ENCODE peak calls at places on chromosome 17, in seven cellular contexts. One of them, this sample, is unnamed.

GRCh38 chr17:81434079-81434478 is 38.8 kb downstream of the BAHCC1 start:
- DNase-seq in IMR-90: no peak
- DNase-seq in heart left ventricle: no peak
- DNase-seq in adrenal gland: no peak
- DNase-seq in Peyer's patch: no peak
- DNase-seq in body of pancreas: peak
- DNase-seq in uterus: peak
- DNase-seq in this sample: no peak

GRCh38 chr17:78665952-78666920 is 89.0 kb upstream of the DNAH17 start:
- DNase-seq in IMR-90: no peak
- DNase-seq in heart left ventricle: no peak
- DNase-seq in adrenal gland: peak
- DNase-seq in Peyer's patch: no peak
- DNase-seq in body of pancreas: no peak
- DNase-seq in uterus: peak
- DNase-seq in this sample: peak

GRCh38 chr17:34991606-34992005 is 11.3 kb downstream of the LIG3 start:
- DNase-seq in IMR-90: no peak
- DNase-seq in heart left ventricle: no peak
- DNase-seq in adrenal gland: no peak
- DNase-seq in Peyer's patch: no peak
- DNase-seq in body of pancreas: no peak
- DNase-seq in uterus: no peak
- DNase-seq in this sample: peak

GRCh38 chr17:72370819-72371218 is 250.0 kb downstream of the SOX9 start:
- DNase-seq in IMR-90: peak
- DNase-seq in heart left ventricle: no peak
- DNase-seq in adrenal gland: no peak
- DNase-seq in Peyer's patch: no peak
- DNase-seq in body of pancreas: no peak
- DNase-seq in uterus: no peak
- DNase-seq in this sample: no peak

GRCh38 chr17:82241926-82242697 is 13.3 kb downstream of the SLC16A3 start:
- DNase-seq in IMR-90: no peak
- DNase-seq in heart left ventricle: peak
- DNase-seq in adrenal gland: no peak
- DNase-seq in Peyer's patch: no peak
- DNase-seq in body of pancreas: peak
- DNase-seq in uterus: peak
- DNase-seq in this sample: peak

GRCh38 chr17:77492446-77493237 is 351.9 kb downstream of the SEC14L1 start:
- DNase-seq in IMR-90: no peak
- DNase-seq in heart left ventricle: peak
- DNase-seq in adrenal gland: no peak
- DNase-seq in Peyer's patch: peak
- DNase-seq in body of pancreas: peak
- DNase-seq in uterus: peak
- DNase-seq in this sample: no peak

GRCh38 chr17:42422958-42423712 is at the start of gene CAVIN1:
- DNase-seq in IMR-90: peak
- DNase-seq in heart left ventricle: peak
- DNase-seq in adrenal gland: peak
- DNase-seq in Peyer's patch: peak
- DNase-seq in body of pancreas: peak
- DNase-seq in uterus: peak
- DNase-seq in this sample: no peak

GRCh38 chr17:38898812-38899348 is 26.5 kb upstream of the LASP1NB start:
- DNase-seq in IMR-90: no peak
- DNase-seq in heart left ventricle: peak
- DNase-seq in adrenal gland: no peak
- DNase-seq in Peyer's patch: peak
- DNase-seq in body of pancreas: no peak
- DNase-seq in uterus: no peak
- DNase-seq in this sample: peak

GRCh38 chr17:42675348-42675983 is 1.3 kb downstream of the PLEKHH3 start:
- DNase-seq in IMR-90: no peak
- DNase-seq in heart left ventricle: peak
- DNase-seq in adrenal gland: no peak
- DNase-seq in Peyer's patch: no peak
- DNase-seq in body of pancreas: peak
- DNase-seq in uterus: no peak
- DNase-seq in this sample: peak

GRCh38 chr17:61468263-61468907 is 16.2 kb downstream of the TBX4 start:
- DNase-seq in IMR-90: peak
- DNase-seq in heart left ventricle: no peak
- DNase-seq in adrenal gland: no peak
- DNase-seq in Peyer's patch: peak
- DNase-seq in body of pancreas: peak
- DNase-seq in uterus: no peak
- DNase-seq in this sample: no peak

GRCh38 chr17:83151442-83152220 is 72.2 kb downstream of the METRNL start:
- DNase-seq in IMR-90: peak
- DNase-seq in heart left ventricle: no peak
- DNase-seq in adrenal gland: no peak
- DNase-seq in Peyer's patch: no peak
- DNase-seq in body of pancreas: no peak
- DNase-seq in uterus: no peak
- DNase-seq in this sample: no peak

DNA sequence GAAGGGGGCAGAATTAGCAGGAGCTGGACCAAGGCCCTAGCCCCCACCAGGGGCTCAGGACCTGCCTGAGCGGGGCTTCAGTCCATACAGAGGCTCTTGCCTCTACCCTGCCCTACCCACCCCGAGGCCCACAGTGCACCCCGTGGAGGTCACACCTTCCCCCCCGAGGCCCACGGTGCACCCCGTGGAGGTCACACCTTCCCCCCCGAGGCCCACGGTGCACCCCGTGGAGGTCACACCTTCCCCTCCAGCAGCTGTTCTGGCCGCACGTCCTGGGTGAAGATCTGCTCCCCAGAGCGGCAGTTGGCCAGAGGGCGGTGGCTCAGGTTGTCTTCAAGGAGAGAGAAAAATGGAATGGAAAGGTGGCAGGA is 11.4 kb downstream of the CASKIN2 start:
- DNase-seq in IMR-90: no peak
- DNase-seq in heart left ventricle: no peak
- DNase-seq in adrenal gland: no peak
- DNase-seq in Peyer's patch: no peak
- DNase-seq in body of pancreas: no peak
- DNase-seq in uterus: no peak
- DNase-seq in this sample: no peak
- TF ChIP-seq CTCF in IMR-90: no peak
- TF ChIP-seq CTCF in heart left ventricle: no peak
- TF ChIP-seq CTCF in adrenal gland: no peak
- TF ChIP-seq CTCF in Peyer's patch: no peak
- TF ChIP-seq CTCF in body of pancreas: no peak
- TF ChIP-seq CTCF in uterus: no peak
- TF ChIP-seq CTCF in this sample: no peak

GRCh38 chr17:43822566-43823190 is 10.3 kb downstream of the MPP3 start:
- DNase-seq in IMR-90: peak
- DNase-seq in heart left ventricle: no peak
- DNase-seq in adrenal gland: no peak
- DNase-seq in Peyer's patch: no peak
- DNase-seq in body of pancreas: no peak
- DNase-seq in uterus: no peak
- DNase-seq in this sample: no peak
- TF ChIP-seq POLR2A in IMR-90: no peak
- TF ChIP-seq POLR2A in heart left ventricle: no peak
- TF ChIP-seq POLR2A in adrenal gland: no peak
- TF ChIP-seq POLR2A in Peyer's patch: no peak
- TF ChIP-seq POLR2A in body of pancreas: no peak
- TF ChIP-seq POLR2A in uterus: no peak
- TF ChIP-seq POLR2A in this sample: no peak

GRCh38 chr17:17783121-17783824 is 53.5 kb downstream of the SREBF1 start:
- DNase-seq in IMR-90: no peak
- DNase-seq in heart left ventricle: peak
- DNase-seq in adrenal gland: peak
- DNase-seq in Peyer's patch: peak
- DNase-seq in body of pancreas: peak
- DNase-seq in uterus: peak
- DNase-seq in this sample: peak

GRCh38 chr17:17781591-17782424 is 55.0 kb downstream of the SREBF1 start:
- DNase-seq in IMR-90: peak
- DNase-seq in heart left ventricle: peak
- DNase-seq in adrenal gland: peak
- DNase-seq in Peyer's patch: peak
- DNase-seq in body of pancreas: peak
- DNase-seq in uterus: peak
- DNase-seq in this sample: peak

GRCh38 chr17:17782425-17783120 is 54.2 kb downstream of the SREBF1 start:
- DNase-seq in IMR-90: no peak
- DNase-seq in heart left ventricle: no peak
- DNase-seq in adrenal gland: no peak
- DNase-seq in Peyer's patch: no peak
- DNase-seq in body of pancreas: peak
- DNase-seq in uterus: no peak
- DNase-seq in this sample: peak

GRCh38 chr17:17779015-17779611 is 57.7 kb downstream of the SREBF1 start:
- DNase-seq in IMR-90: no peak
- DNase-seq in heart left ventricle: no peak
- DNase-seq in adrenal gland: no peak
- DNase-seq in Peyer's patch: no peak
- DNase-seq in body of pancreas: no peak
- DNase-seq in uterus: peak
- DNase-seq in this sample: no peak

DNA sequence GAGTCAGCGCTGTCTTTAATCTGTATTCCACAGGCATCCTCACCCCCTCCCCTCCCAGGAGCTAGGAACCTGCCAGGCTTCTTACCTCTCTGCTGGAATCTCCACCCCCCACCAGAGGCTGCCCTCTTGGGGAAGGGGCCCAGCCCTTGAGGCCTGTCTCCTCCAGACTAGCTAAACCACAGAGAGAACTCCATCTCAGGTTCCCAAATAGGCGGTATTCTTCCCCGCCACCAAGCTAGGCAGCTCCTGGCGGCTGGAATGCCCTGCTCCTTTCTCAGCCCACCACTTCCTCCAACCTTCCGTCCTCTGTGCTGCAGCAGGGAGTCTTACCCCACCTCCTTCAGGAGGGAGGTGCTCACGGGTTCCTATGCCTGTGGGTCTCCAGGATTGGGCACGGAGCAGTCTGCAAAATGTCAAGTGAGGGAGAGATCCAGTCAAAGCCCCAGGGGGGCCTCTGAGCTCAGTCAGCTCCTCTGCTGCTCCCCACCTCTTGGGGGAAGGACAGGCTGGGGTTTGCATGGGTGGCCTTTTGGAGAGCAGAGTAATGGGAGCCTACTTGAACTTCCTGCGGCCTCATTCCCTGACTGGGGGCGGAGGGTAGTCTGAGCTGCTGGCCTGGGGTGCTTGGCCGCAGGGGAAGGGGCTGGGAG is 55.7 kb downstream of the SREBF1 start:
- DNase-seq in IMR-90: peak
- DNase-seq in heart left ventricle: no peak
- DNase-seq in adrenal gland: no peak
- DNase-seq in Peyer's patch: no peak
- DNase-seq in body of pancreas: peak
- DNase-seq in uterus: peak
- DNase-seq in this sample: peak
- TF ChIP-seq CTCF in IMR-90: peak
- TF ChIP-seq CTCF in heart left ventricle: no peak
- TF ChIP-seq CTCF in adrenal gland: no peak
- TF ChIP-seq CTCF in Peyer's patch: no peak
- TF ChIP-seq CTCF in body of pancreas: no peak
- TF ChIP-seq CTCF in uterus: peak
- TF ChIP-seq CTCF in this sample: no peak

GRCh38 chr17:3794890-3795757 is 5.9 kb downstream of the ITGAE start:
- DNase-seq in IMR-90: peak
- DNase-seq in heart left ventricle: no peak
- DNase-seq in adrenal gland: no peak
- DNase-seq in Peyer's patch: peak
- DNase-seq in body of pancreas: no peak
- DNase-seq in uterus: no peak
- DNase-seq in this sample: no peak
- TF ChIP-seq POLR2A in IMR-90: no peak
- TF ChIP-seq POLR2A in heart left ventricle: no peak
- TF ChIP-seq POLR2A in adrenal gland: no peak
- TF ChIP-seq POLR2A in Peyer's patch: no peak
- TF ChIP-seq POLR2A in body of pancreas: no peak
- TF ChIP-seq POLR2A in uterus: no peak
- TF ChIP-seq POLR2A in this sample: no peak

GRCh38 chr17:49445561-49445960 is 30.9 kb upstream of the PHB1 start:
- DNase-seq in IMR-90: no peak
- DNase-seq in heart left ventricle: no peak
- DNase-seq in adrenal gland: no peak
- DNase-seq in Peyer's patch: no peak
- DNase-seq in body of pancreas: no peak
- DNase-seq in uterus: no peak
- DNase-seq in this sample: no peak

GRCh38 chr17:49450181-49450580 is 35.5 kb upstream of the PHB1 start:
- DNase-seq in IMR-90: no peak
- DNase-seq in heart left ventricle: no peak
- DNase-seq in adrenal gland: no peak
- DNase-seq in Peyer's patch: no peak
- DNase-seq in body of pancreas: no peak
- DNase-seq in uterus: no peak
- DNase-seq in this sample: no peak

GRCh38 chr17:49444384-49444783 is 29.7 kb upstream of the PHB1 start:
- DNase-seq in IMR-90: no peak
- DNase-seq in heart left ventricle: no peak
- DNase-seq in adrenal gland: no peak
- DNase-seq in Peyer's patch: no peak
- DNase-seq in body of pancreas: no peak
- DNase-seq in uterus: no peak
- DNase-seq in this sample: no peak

GRCh38 chr17:49450735-49451134 is 36.1 kb upstream of the PHB1 start:
- DNase-seq in IMR-90: peak
- DNase-seq in heart left ventricle: no peak
- DNase-seq in adrenal gland: no peak
- DNase-seq in Peyer's patch: no peak
- DNase-seq in body of pancreas: no peak
- DNase-seq in uterus: no peak
- DNase-seq in this sample: peak

DNA sequence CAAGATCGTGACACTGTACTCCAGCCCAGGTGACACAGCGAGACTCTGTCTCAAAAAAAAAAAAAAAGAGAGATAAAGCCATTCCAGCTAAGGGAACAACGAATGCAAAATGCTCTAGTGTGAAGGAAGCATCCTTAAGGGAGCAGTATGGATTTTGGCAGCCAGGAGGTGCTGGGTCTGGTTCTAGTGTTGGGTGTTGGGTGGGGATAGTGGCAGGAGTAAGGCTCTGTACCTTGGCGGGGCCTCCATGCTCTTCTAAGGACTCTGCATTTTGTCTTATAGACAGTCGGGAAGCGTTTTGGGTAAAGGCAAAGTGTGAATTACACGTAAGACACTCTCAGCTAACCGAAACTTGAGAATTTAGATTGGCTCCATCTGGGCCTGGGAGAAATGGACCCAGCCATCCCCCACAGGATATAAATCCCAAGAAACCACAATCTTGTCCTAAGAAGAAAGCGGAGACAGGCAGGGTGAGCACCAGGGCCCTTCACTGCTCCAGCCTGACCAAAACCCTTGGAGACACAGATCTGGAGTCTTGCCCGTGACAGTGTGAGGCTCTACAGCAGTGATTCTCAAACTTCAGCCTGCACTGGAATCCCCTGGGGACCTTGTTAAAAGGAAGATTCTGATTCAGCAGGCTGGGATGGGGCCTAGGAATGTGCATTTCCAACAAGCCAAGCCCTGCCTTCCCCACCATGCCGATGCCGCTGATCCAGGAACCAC is 33.1 kb upstream of the PHB1 start:
- DNase-seq in IMR-90: no peak
- DNase-seq in heart left ventricle: no peak
- DNase-seq in adrenal gland: no peak
- DNase-seq in Peyer's patch: no peak
- DNase-seq in body of pancreas: no peak
- DNase-seq in uterus: no peak
- DNase-seq in this sample: no peak
- TF ChIP-seq CTCF in IMR-90: no peak
- TF ChIP-seq CTCF in heart left ventricle: no peak
- TF ChIP-seq CTCF in adrenal gland: no peak
- TF ChIP-seq CTCF in Peyer's patch: no peak
- TF ChIP-seq CTCF in body of pancreas: no peak
- TF ChIP-seq CTCF in uterus: no peak
- TF ChIP-seq CTCF in this sample: no peak

This sample was measured in NB4.